ENCODE peak calls at places on chromosome 15, in four cellular contexts. M, V, H and X are unnamed samples. For H3K4me1, the result is how much of the 10 kb centered on the place peaks cover.

GRCh38 chr15:63048986-63049665 is 6.6 kb downstream of the TPM1 start:
- DNase-seq in M (peak), V (peak), H (peak), X (peak)

GRCh38 chr15:83999396-84000120 is 236.0 kb upstream of the GOLGA6L4 start:
- DNase-seq in M (no peak), V (no peak), H (no peak), X (no peak)

GRCh38 chr15:100999369-100999768 is 80.2 kb downstream of the LRRK1 start:
- DNase-seq in M (no peak), V (no peak), H (no peak), X (no peak)

GRCh38 chr15:101148166-101148880 is 103.5 kb downstream of the CHSY1 start:
- DNase-seq in M (no peak), V (no peak), H (peak), X (no peak)

GRCh38 chr15:49031764-49032270 is 14.4 kb downstream of the SECISBP2L start:
- DNase-seq in M (no peak), V (no peak), H (no peak), X (no peak)

GRCh38 chr15:31870336-31871158 is 159.8 kb upstream of the CHRNA7 start:
- DNase-seq in M (peak), V (peak), H (peak), X (peak)

GRCh38 chr15:58440922-58441321 is 9.1 kb downstream of the LIPC start:
- DNase-seq in M (no peak), V (peak), H (peak), X (no peak)

GRCh38 chr15:64878708-64879107 is 33.0 kb upstream of the ANKDD1A start:
- DNase-seq in M (no peak), V (no peak), H (no peak), X (no peak)

DNA sequence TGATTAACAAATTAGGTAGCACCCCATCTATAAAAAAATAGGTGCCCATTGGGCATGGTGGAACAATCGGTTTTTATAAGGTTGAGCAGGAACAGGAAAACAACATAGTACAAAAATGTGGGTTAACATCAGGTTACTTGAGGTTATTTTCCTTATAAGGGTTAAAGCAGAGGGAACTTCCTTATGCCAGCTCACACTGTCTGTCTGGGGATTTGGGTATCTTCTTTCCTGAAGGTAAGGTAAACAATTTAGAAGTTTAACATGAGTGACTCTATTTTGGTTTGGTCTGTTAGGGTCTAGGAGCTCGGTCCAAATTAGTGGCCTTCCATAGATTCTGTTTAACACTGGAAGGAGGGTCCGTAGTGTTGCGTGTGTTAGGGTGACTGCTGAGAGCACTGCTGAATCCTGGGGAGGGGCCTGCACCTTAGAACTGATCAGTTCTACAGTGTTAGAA is 14.7 kb downstream of the CHD2 start:
- DNase-seq in M (no peak), V (no peak), H (no peak), X (no peak)
- H3K4me1 ChIP-seq in M (under half), V (half or more), H (under half), X (half or more)

DNA sequence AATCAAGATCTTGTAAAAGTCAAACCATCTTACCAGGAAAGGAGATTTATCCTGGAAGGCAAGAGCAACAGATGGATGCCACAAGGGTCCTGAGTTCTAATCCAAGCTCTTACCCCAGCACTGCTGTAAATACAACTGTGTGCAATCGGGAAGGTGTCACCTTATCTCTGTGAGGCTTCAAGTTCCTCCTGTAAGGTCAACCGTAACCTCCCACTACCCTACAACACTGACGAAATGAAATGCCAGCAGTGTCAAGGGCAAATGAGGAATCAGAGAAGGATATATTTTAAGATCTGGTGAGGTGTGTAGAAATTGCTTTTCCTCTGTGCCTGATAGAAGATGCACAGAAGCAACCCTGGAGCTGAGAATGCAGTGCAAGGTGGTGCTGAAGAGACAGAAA is 207.8 kb downstream of the NTRK3 start:
- DNase-seq in M (no peak), V (no peak), H (no peak), X (no peak)
- H3K4me1 ChIP-seq in M (under half), V (under half), H (under half), X (under half)

DNA sequence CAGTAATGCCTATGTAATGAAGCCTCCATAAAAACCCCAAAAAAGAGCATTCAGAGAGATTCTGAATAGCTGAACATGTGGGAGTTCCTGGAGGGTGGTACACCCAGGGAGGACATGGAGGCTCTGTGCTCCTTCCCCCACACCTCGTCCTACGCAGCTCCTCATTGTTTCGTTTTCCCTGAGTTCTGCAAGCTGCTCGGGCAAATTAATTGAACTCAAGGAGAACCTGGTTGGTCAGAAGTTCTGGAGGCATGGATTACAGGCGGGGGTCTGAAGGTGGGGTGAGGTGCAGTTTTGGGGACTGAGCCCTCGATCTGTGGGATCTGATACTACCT is 142.2 kb downstream of the MYO9A start:
- DNase-seq in M (no peak), V (no peak), H (no peak), X (no peak)
- H3K4me1 ChIP-seq in M (under half), V (under half), H (under half), X (under half)

GRCh38 chr15:60126661-60127060 is 122.5 kb downstream of the FOXB1 start:
- DNase-seq in M (no peak), V (no peak), H (no peak), X (no peak)

GRCh38 chr15:60130811-60131210 is 126.7 kb downstream of the FOXB1 start:
- DNase-seq in M (no peak), V (no peak), H (no peak), X (no peak)

GRCh38 chr15:60128000-60128376 is 123.9 kb downstream of the FOXB1 start:
- DNase-seq in M (no peak), V (no peak), H (peak), X (no peak)

GRCh38 chr15:60130398-60130797 is 126.3 kb downstream of the FOXB1 start:
- DNase-seq in M (no peak), V (no peak), H (no peak), X (no peak)

DNA sequence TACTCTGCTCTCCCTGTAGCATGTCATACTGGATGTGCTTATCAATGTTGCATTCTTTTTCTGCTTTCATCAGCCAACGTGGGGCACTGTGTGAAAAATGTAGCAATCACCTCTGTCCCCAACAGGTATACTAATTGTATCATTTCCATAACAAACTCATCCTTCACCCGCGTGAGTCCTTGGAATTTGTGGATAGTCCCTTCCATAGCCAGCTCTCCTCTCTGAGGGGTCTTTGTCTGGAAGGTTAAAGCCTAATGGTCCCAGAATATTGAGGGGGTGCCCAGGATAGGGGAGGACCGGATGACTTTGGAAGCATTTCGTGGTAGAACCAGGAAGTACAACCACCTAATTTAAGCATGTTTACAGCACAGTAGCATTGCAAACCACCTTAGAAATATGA is 124.6 kb downstream of the FOXB1 start:
- DNase-seq in M (no peak), V (no peak), H (peak), X (no peak)
- H3K4me1 ChIP-seq in M (under half), V (under half), H (under half), X (under half)

DNA sequence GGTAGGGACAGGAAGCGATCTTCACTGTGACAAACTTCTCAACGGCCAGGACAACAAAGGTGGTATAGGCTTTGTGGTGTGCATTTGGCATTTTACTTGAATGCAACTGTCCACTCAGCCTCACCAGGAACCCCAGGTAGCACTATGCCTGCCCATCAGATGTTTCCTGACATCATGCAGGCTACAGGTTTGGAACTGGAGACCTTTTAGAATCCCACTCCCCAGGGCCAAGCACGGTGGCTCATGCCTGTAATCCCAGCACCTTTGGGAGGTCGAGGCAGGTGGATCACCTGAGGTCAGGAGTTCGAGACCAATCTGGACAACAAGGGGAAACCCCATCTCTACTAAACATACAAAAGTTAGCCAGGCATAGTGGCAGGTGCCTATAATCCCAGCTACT is 9.6 kb downstream of the STARD5 start:
- DNase-seq in M (no peak), V (no peak), H (no peak), X (no peak)
- H3K4me1 ChIP-seq in M (under half), V (under half), H (under half), X (under half)

GRCh38 chr15:76100361-76100760 is 40.6 kb downstream of the TMEM266 start:
- DNase-seq in M (no peak), V (no peak), H (no peak), X (no peak)
- H3K4me1 ChIP-seq in M (under half), V (under half), H (under half), X (under half)

GRCh38 chr15:93233710-93234109 is 144.7 kb upstream of the RGMA start:
- DNase-seq in M (no peak), V (no peak), H (no peak), X (no peak)

GRCh38 chr15:93231994-93232393 is 143.0 kb upstream of the RGMA start:
- DNase-seq in M (no peak), V (no peak), H (no peak), X (no peak)

GRCh38 chr15:93231261-93231939 is 142.4 kb upstream of the RGMA start:
- DNase-seq in M (no peak), V (no peak), H (no peak), X (no peak)

GRCh38 chr15:93235321-93235720 is 146.3 kb upstream of the RGMA start:
- DNase-seq in M (no peak), V (no peak), H (no peak), X (no peak)

GRCh38 chr15:93232840-93233239 is 143.8 kb upstream of the RGMA start:
- DNase-seq in M (no peak), V (no peak), H (no peak), X (no peak)
- H3K4me1 ChIP-seq in M (under half), V (under half), H (under half), X (under half)